ENCODE peak calls at places on chromosomes 7 and 10, in ten cellular contexts. One of them, this sample, is unnamed. For H3K27me3, the result is how much of the 10 kb centered on the place peaks cover.

GRCh38 chr10:21340341-21340740 is 185.1 kb downstream of the SKIDA1 start:
- DNase-seq in neural progenitor cell: no peak
- DNase-seq in tibial nerve: no peak
- DNase-seq in keratinocyte: no peak
- DNase-seq in left ventricle myocardium inferior: no peak
- DNase-seq in suprapubic skin: no peak
- DNase-seq in CD8-positive, alpha-beta memory T cell: no peak
- DNase-seq in prostate gland: no peak
- DNase-seq in heart left ventricle: no peak
- DNase-seq in pancreas: no peak
- DNase-seq in this sample: no peak

GRCh38 chr7:33900501-33900900 is 4.8 kb upstream of the BMPER start:
- DNase-seq in suprapubic skin: no peak
- DNase-seq in pancreas: no peak
- DNase-seq in keratinocyte: no peak
- DNase-seq in prostate gland: no peak
- DNase-seq in CD8-positive, alpha-beta memory T cell: no peak
- DNase-seq in neural progenitor cell: no peak
- DNase-seq in heart left ventricle: no peak
- DNase-seq in left ventricle myocardium inferior: no peak
- DNase-seq in tibial nerve: no peak
- DNase-seq in this sample: no peak

GRCh38 chr7:117728858-117729257 is 144.4 kb downstream of the CTTNBP2 start:
- DNase-seq in heart left ventricle: no peak
- DNase-seq in CD8-positive, alpha-beta memory T cell: no peak
- DNase-seq in left ventricle myocardium inferior: no peak
- DNase-seq in prostate gland: no peak
- DNase-seq in neural progenitor cell: peak
- DNase-seq in tibial nerve: no peak
- DNase-seq in keratinocyte: no peak
- DNase-seq in pancreas: no peak
- DNase-seq in suprapubic skin: no peak
- DNase-seq in this sample: no peak

GRCh38 chr7:137404918-137405317 is 61.4 kb upstream of the PTN start:
- DNase-seq in left ventricle myocardium inferior: no peak
- DNase-seq in tibial nerve: no peak
- DNase-seq in pancreas: no peak
- DNase-seq in suprapubic skin: no peak
- DNase-seq in heart left ventricle: no peak
- DNase-seq in prostate gland: no peak
- DNase-seq in neural progenitor cell: no peak
- DNase-seq in CD8-positive, alpha-beta memory T cell: no peak
- DNase-seq in keratinocyte: no peak
- DNase-seq in this sample: no peak

GRCh38 chr10:114767589-114768393 is 53.8 kb upstream of the FHIP2A start:
- DNase-seq in left ventricle myocardium inferior: peak
- DNase-seq in pancreas: peak
- DNase-seq in suprapubic skin: no peak
- DNase-seq in CD8-positive, alpha-beta memory T cell: no peak
- DNase-seq in neural progenitor cell: peak
- DNase-seq in tibial nerve: no peak
- DNase-seq in heart left ventricle: peak
- DNase-seq in prostate gland: no peak
- DNase-seq in keratinocyte: no peak
- DNase-seq in this sample: peak

GRCh38 chr10:70381491-70382421 is 669 bp downstream of the LRRC20 start:
- DNase-seq in prostate gland: no peak
- DNase-seq in neural progenitor cell: peak
- DNase-seq in left ventricle myocardium inferior: peak
- DNase-seq in keratinocyte: no peak
- DNase-seq in heart left ventricle: peak
- DNase-seq in pancreas: peak
- DNase-seq in suprapubic skin: peak
- DNase-seq in tibial nerve: no peak
- DNase-seq in CD8-positive, alpha-beta memory T cell: no peak
- DNase-seq in this sample: peak

GRCh38 chr10:66833861-66834260 is 92.0 kb upstream of the LRRTM3 start:
- DNase-seq in CD8-positive, alpha-beta memory T cell: no peak
- DNase-seq in pancreas: no peak
- DNase-seq in left ventricle myocardium inferior: no peak
- DNase-seq in tibial nerve: no peak
- DNase-seq in neural progenitor cell: peak
- DNase-seq in heart left ventricle: no peak
- DNase-seq in suprapubic skin: no peak
- DNase-seq in keratinocyte: peak
- DNase-seq in prostate gland: no peak
- DNase-seq in this sample: no peak

GRCh38 chr7:50306491-50307367 is 2.2 kb downstream of the IKZF1 start:
- DNase-seq in tibial nerve: no peak
- DNase-seq in CD8-positive, alpha-beta memory T cell: no peak
- DNase-seq in pancreas: no peak
- DNase-seq in neural progenitor cell: peak
- DNase-seq in prostate gland: no peak
- DNase-seq in left ventricle myocardium inferior: no peak
- DNase-seq in heart left ventricle: no peak
- DNase-seq in suprapubic skin: no peak
- DNase-seq in keratinocyte: no peak
- DNase-seq in this sample: no peak

DNA sequence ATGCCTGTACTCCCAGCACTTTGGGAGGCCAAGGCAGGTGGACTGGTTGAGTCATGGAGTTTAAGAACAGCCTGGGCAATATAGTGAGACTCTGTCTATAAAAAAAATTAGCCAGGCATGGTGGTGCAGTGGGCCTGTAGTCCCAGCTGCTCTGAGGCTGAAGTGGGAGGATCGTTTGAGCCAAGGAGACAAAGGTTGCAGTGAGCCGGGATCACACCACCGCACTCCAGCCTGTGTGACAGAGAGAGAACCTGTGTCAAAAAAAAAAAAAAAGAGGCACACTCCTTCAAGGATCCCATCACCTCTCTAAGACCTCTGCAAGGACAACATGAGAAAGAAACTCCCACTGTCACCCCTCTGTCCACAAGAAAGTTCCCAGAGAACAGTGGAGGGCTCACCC is 4.4 kb downstream of the NAT16 start:
- DNase-seq in suprapubic skin: no peak
- DNase-seq in prostate gland: no peak
- DNase-seq in pancreas: no peak
- DNase-seq in left ventricle myocardium inferior: no peak
- DNase-seq in CD8-positive, alpha-beta memory T cell: no peak
- DNase-seq in neural progenitor cell: no peak
- DNase-seq in heart left ventricle: no peak
- DNase-seq in tibial nerve: no peak
- DNase-seq in keratinocyte: no peak
- DNase-seq in this sample: no peak
- H3K4me3 ChIP-seq in suprapubic skin: no peak
- H3K4me3 ChIP-seq in prostate gland: no peak
- H3K4me3 ChIP-seq in pancreas: no peak
- H3K4me3 ChIP-seq in left ventricle myocardium inferior: no peak
- H3K4me3 ChIP-seq in CD8-positive, alpha-beta memory T cell: no peak
- H3K4me3 ChIP-seq in neural progenitor cell: no peak
- H3K4me3 ChIP-seq in heart left ventricle: no peak
- H3K4me3 ChIP-seq in tibial nerve: no peak
- H3K4me3 ChIP-seq in keratinocyte: no peak
- H3K4me3 ChIP-seq in this sample: no peak

GRCh38 chr10:49189422-49189821 is 1.2 kb upstream of the TMEM273 start:
- DNase-seq in keratinocyte: no peak
- DNase-seq in neural progenitor cell: no peak
- DNase-seq in CD8-positive, alpha-beta memory T cell: no peak
- DNase-seq in pancreas: no peak
- DNase-seq in heart left ventricle: no peak
- DNase-seq in prostate gland: no peak
- DNase-seq in left ventricle myocardium inferior: no peak
- DNase-seq in tibial nerve: no peak
- DNase-seq in suprapubic skin: no peak
- DNase-seq in this sample: no peak
- H3K27me3 ChIP-seq in keratinocyte: under half
- H3K27me3 ChIP-seq in neural progenitor cell: under half
- H3K27me3 ChIP-seq in CD8-positive, alpha-beta memory T cell: under half
- H3K27me3 ChIP-seq in pancreas: under half
- H3K27me3 ChIP-seq in heart left ventricle: under half
- H3K27me3 ChIP-seq in prostate gland: under half
- H3K27me3 ChIP-seq in left ventricle myocardium inferior: under half
- H3K27me3 ChIP-seq in tibial nerve: under half
- H3K27me3 ChIP-seq in suprapubic skin: under half
- H3K27me3 ChIP-seq in this sample: under half

GRCh38 chr10:23094786-23095403 is 484 bp upstream of the MSRB2 start:
- DNase-seq in prostate gland: no peak
- DNase-seq in neural progenitor cell: no peak
- DNase-seq in CD8-positive, alpha-beta memory T cell: no peak
- DNase-seq in pancreas: no peak
- DNase-seq in suprapubic skin: no peak
- DNase-seq in keratinocyte: no peak
- DNase-seq in heart left ventricle: no peak
- DNase-seq in left ventricle myocardium inferior: no peak
- DNase-seq in tibial nerve: no peak
- DNase-seq in this sample: no peak
- H3K4me3 ChIP-seq in prostate gland: peak
- H3K4me3 ChIP-seq in neural progenitor cell: no peak
- H3K4me3 ChIP-seq in CD8-positive, alpha-beta memory T cell: no peak
- H3K4me3 ChIP-seq in pancreas: no peak
- H3K4me3 ChIP-seq in suprapubic skin: peak
- H3K4me3 ChIP-seq in keratinocyte: peak
- H3K4me3 ChIP-seq in heart left ventricle: peak
- H3K4me3 ChIP-seq in left ventricle myocardium inferior: peak
- H3K4me3 ChIP-seq in tibial nerve: peak
- H3K4me3 ChIP-seq in this sample: peak

GRCh38 chr10:118592675-118593330 is 2.6 kb downstream of the PRLHR start:
- DNase-seq in tibial nerve: no peak
- DNase-seq in left ventricle myocardium inferior: no peak
- DNase-seq in heart left ventricle: no peak
- DNase-seq in neural progenitor cell: no peak
- DNase-seq in pancreas: no peak
- DNase-seq in suprapubic skin: no peak
- DNase-seq in prostate gland: no peak
- DNase-seq in keratinocyte: no peak
- DNase-seq in CD8-positive, alpha-beta memory T cell: no peak
- DNase-seq in this sample: no peak

GRCh38 chr10:118595598-118596425 is at the start of gene PRLHR:
- DNase-seq in keratinocyte: no peak
- DNase-seq in tibial nerve: no peak
- DNase-seq in heart left ventricle: no peak
- DNase-seq in CD8-positive, alpha-beta memory T cell: no peak
- DNase-seq in left ventricle myocardium inferior: no peak
- DNase-seq in pancreas: peak
- DNase-seq in prostate gland: no peak
- DNase-seq in neural progenitor cell: peak
- DNase-seq in suprapubic skin: no peak
- DNase-seq in this sample: no peak

GRCh38 chr10:118594392-118595063 is 920 bp downstream of the PRLHR start:
- DNase-seq in pancreas: peak
- DNase-seq in prostate gland: no peak
- DNase-seq in tibial nerve: no peak
- DNase-seq in keratinocyte: no peak
- DNase-seq in left ventricle myocardium inferior: no peak
- DNase-seq in heart left ventricle: peak
- DNase-seq in CD8-positive, alpha-beta memory T cell: no peak
- DNase-seq in neural progenitor cell: peak
- DNase-seq in suprapubic skin: no peak
- DNase-seq in this sample: peak

GRCh38 chr10:118595064-118595420 is 406 bp downstream of the PRLHR start:
- DNase-seq in left ventricle myocardium inferior: no peak
- DNase-seq in tibial nerve: no peak
- DNase-seq in pancreas: no peak
- DNase-seq in suprapubic skin: no peak
- DNase-seq in prostate gland: no peak
- DNase-seq in neural progenitor cell: no peak
- DNase-seq in heart left ventricle: no peak
- DNase-seq in CD8-positive, alpha-beta memory T cell: no peak
- DNase-seq in keratinocyte: no peak
- DNase-seq in this sample: no peak

GRCh38 chr10:118596426-118597124 is 1.1 kb upstream of the PRLHR start:
- DNase-seq in keratinocyte: no peak
- DNase-seq in tibial nerve: no peak
- DNase-seq in CD8-positive, alpha-beta memory T cell: no peak
- DNase-seq in pancreas: no peak
- DNase-seq in neural progenitor cell: peak
- DNase-seq in heart left ventricle: no peak
- DNase-seq in left ventricle myocardium inferior: no peak
- DNase-seq in suprapubic skin: no peak
- DNase-seq in prostate gland: no peak
- DNase-seq in this sample: no peak
- H3K27me3 ChIP-seq in keratinocyte: half or more
- H3K27me3 ChIP-seq in tibial nerve: under half
- H3K27me3 ChIP-seq in CD8-positive, alpha-beta memory T cell: under half
- H3K27me3 ChIP-seq in pancreas: under half
- H3K27me3 ChIP-seq in neural progenitor cell: under half
- H3K27me3 ChIP-seq in heart left ventricle: under half
- H3K27me3 ChIP-seq in left ventricle myocardium inferior: half or more
- H3K27me3 ChIP-seq in suprapubic skin: half or more
- H3K27me3 ChIP-seq in prostate gland: under half
- H3K27me3 ChIP-seq in this sample: under half

GRCh38 chr10:79223001-79223345 is 124.3 kb upstream of the PPIF start:
- DNase-seq in left ventricle myocardium inferior: no peak
- DNase-seq in suprapubic skin: no peak
- DNase-seq in tibial nerve: no peak
- DNase-seq in pancreas: no peak
- DNase-seq in neural progenitor cell: peak
- DNase-seq in keratinocyte: no peak
- DNase-seq in heart left ventricle: no peak
- DNase-seq in prostate gland: no peak
- DNase-seq in CD8-positive, alpha-beta memory T cell: no peak
- DNase-seq in this sample: no peak

GRCh38 chr10:79224263-79224949 is 122.9 kb upstream of the PPIF start:
- DNase-seq in prostate gland: no peak
- DNase-seq in heart left ventricle: no peak
- DNase-seq in neural progenitor cell: no peak
- DNase-seq in suprapubic skin: no peak
- DNase-seq in keratinocyte: no peak
- DNase-seq in CD8-positive, alpha-beta memory T cell: no peak
- DNase-seq in pancreas: peak
- DNase-seq in left ventricle myocardium inferior: no peak
- DNase-seq in tibial nerve: no peak
- DNase-seq in this sample: no peak

GRCh38 chr10:79222186-79222585 is 125.1 kb upstream of the PPIF start:
- DNase-seq in heart left ventricle: peak
- DNase-seq in prostate gland: no peak
- DNase-seq in left ventricle myocardium inferior: no peak
- DNase-seq in tibial nerve: no peak
- DNase-seq in neural progenitor cell: no peak
- DNase-seq in suprapubic skin: no peak
- DNase-seq in pancreas: peak
- DNase-seq in keratinocyte: no peak
- DNase-seq in CD8-positive, alpha-beta memory T cell: no peak
- DNase-seq in this sample: no peak

GRCh38 chr10:79224992-79225391 is 122.3 kb upstream of the PPIF start:
- DNase-seq in suprapubic skin: no peak
- DNase-seq in prostate gland: no peak
- DNase-seq in neural progenitor cell: no peak
- DNase-seq in tibial nerve: no peak
- DNase-seq in keratinocyte: no peak
- DNase-seq in left ventricle myocardium inferior: no peak
- DNase-seq in CD8-positive, alpha-beta memory T cell: no peak
- DNase-seq in pancreas: no peak
- DNase-seq in heart left ventricle: no peak
- DNase-seq in this sample: no peak

GRCh38 chr10:79223346-79224048 is 123.8 kb upstream of the PPIF start:
- DNase-seq in pancreas: peak
- DNase-seq in tibial nerve: peak
- DNase-seq in keratinocyte: no peak
- DNase-seq in heart left ventricle: peak
- DNase-seq in prostate gland: no peak
- DNase-seq in neural progenitor cell: peak
- DNase-seq in left ventricle myocardium inferior: peak
- DNase-seq in suprapubic skin: no peak
- DNase-seq in CD8-positive, alpha-beta memory T cell: no peak
- DNase-seq in this sample: no peak
- H3K4me3 ChIP-seq in pancreas: no peak
- H3K4me3 ChIP-seq in tibial nerve: no peak
- H3K4me3 ChIP-seq in keratinocyte: no peak
- H3K4me3 ChIP-seq in heart left ventricle: no peak
- H3K4me3 ChIP-seq in prostate gland: no peak
- H3K4me3 ChIP-seq in neural progenitor cell: no peak
- H3K4me3 ChIP-seq in left ventricle myocardium inferior: peak
- H3K4me3 ChIP-seq in suprapubic skin: no peak
- H3K4me3 ChIP-seq in CD8-positive, alpha-beta memory T cell: no peak
- H3K4me3 ChIP-seq in this sample: no peak

This sample was measured in upper lobe of left lung.